ENCODE peak calls at places on chromosomes 1 and 21, in nine cellular contexts. E, H, J, G, C, K, W, I and L are unnamed samples.

GRCh38 chr1:193705473-193706074 is 519.2 kb upstream of the B3GALT2 start:
- DNase-seq in I (no peak), C (no peak), G (no peak), E (peak), H (no peak), K (no peak), W (no peak), J (no peak), L (no peak)

GRCh38 chr1:161085165-161085564 is 4.2 kb downstream of the NECTIN4 start:
- DNase-seq in C (no peak), H (no peak), E (no peak), W (no peak), G (no peak), I (no peak), J (no peak), K (no peak), L (no peak)

GRCh38 chr1:202165267-202165941 is 5.0 kb upstream of the PTPN7 start:
- DNase-seq in E (no peak), J (no peak), H (no peak), K (no peak), C (no peak), G (no peak), I (no peak), W (no peak), L (no peak)

GRCh38 chr1:48341221-48341620 is 118.7 kb downstream of the SLC5A9 start:
- DNase-seq in K (no peak), I (no peak), C (no peak), H (no peak), G (no peak), J (no peak), W (no peak), E (no peak), L (no peak)

GRCh38 chr21:43196789-43197188 is 28.0 kb downstream of the CRYAA start:
- DNase-seq in W (peak), E (no peak), G (no peak), I (no peak), J (no peak), H (no peak), K (no peak), C (peak), L (no peak)

GRCh38 chr1:164479242-164479641 is 79.7 kb upstream of the PBX1 start:
- DNase-seq in C (no peak), K (no peak), J (no peak), E (no peak), W (no peak), I (no peak), H (no peak), G (no peak), L (no peak)

GRCh38 chr1:215476541-215476940 is 90.6 kb upstream of the KCTD3 start:
- DNase-seq in W (no peak), G (no peak), E (peak), C (no peak), J (no peak), I (no peak), K (no peak), H (peak), L (peak)

GRCh38 chr1:93504247-93505033 is 56.5 kb downstream of the FNBP1L start:
- DNase-seq in J (no peak), G (no peak), C (no peak), W (no peak), I (no peak), E (no peak), K (no peak), H (no peak), L (no peak)

GRCh38 chr21:37412603-37413360 is 46.2 kb downstream of the DYRK1A start:
- DNase-seq in W (no peak), C (no peak), I (no peak), K (no peak), G (no peak), H (peak), E (peak), J (peak), L (peak)

GRCh38 chr1:82019512-82019911 is 218.8 kb downstream of the ADGRL2 start:
- DNase-seq in E (no peak), J (no peak), H (no peak), C (no peak), W (no peak), G (no peak), I (no peak), K (no peak), L (no peak)